ENCODE peak calls at places on chromosomes 7 and 10, in seven cellular contexts. M is choroid plexus epithelial cell, J is lower leg skin, P is fibroblast of lung, X is upper lobe of left lung, R is astrocyte of the spinal cord, U is foreskin fibroblast. F is an unnamed sample.

GRCh38 chr7:124411796-124412195 is 353.8 kb downstream of the GPR37 start:
- DNase-seq in M (no peak), X (no peak), U (no peak), P (no peak), R (no peak), J (no peak), F (no peak)

GRCh38 chr10:73780966-73781365 is 882 bp upstream of the CHCHD1 start:
- DNase-seq in U (no peak), J (no peak), M (no peak), X (no peak), R (no peak), P (no peak), F (no peak)

GRCh38 chr7:77651544-77652162 is 44.6 kb upstream of the RSBN1L start:
- DNase-seq in M (peak), J (no peak), X (no peak), U (peak), P (peak), R (peak), F (no peak)

GRCh38 chr10:132283604-132284382 is 24.0 kb downstream of the STK32C start:
- DNase-seq in X (no peak), J (no peak), U (no peak), P (no peak), M (no peak), R (no peak), F (no peak)

GRCh38 chr10:35334297-35334696 is 2.0 kb upstream of the CCNY start:
- DNase-seq in M (no peak), U (no peak), X (no peak), J (no peak), P (no peak), R (no peak), F (no peak)

GRCh38 chr7:75667938-75668337 is 70.8 kb downstream of the HIP1 start:
- DNase-seq in J (no peak), M (no peak), R (no peak), P (no peak), U (no peak), X (no peak), F (no peak)

GRCh38 chr7:116873619-116874018 is 11.2 kb downstream of the CAPZA2 start:
- DNase-seq in X (no peak), R (no peak), U (no peak), P (no peak), J (no peak), M (no peak), F (no peak)

GRCh38 chr7:75611557-75612178 is 119.5 kb downstream of the SPDYE5 start:
- DNase-seq in P (peak), U (no peak), J (peak), X (peak), M (no peak), R (no peak), F (no peak)

GRCh38 chr7:27210441-27211083 is 10.7 kb upstream of the HOXA13 start:
- DNase-seq in M (peak), R (no peak), P (peak), X (peak), U (no peak), J (no peak), F (no peak)

GRCh38 chr7:94654764-94655561 is 970 bp downstream of the SGCE start:
- DNase-seq in M (peak), U (peak), R (peak), P (peak), J (no peak), X (no peak), F (no peak)

GRCh38 chr10:109780997-109781396 is 142.3 kb downstream of the XPNPEP1 start:
- DNase-seq in M (no peak), X (no peak), U (no peak), R (no peak), J (no peak), P (no peak), F (no peak)

GRCh38 chr10:132533571-132534260 is 3.9 kb upstream of the INPP5A start:
- DNase-seq in U (no peak), P (no peak), M (no peak), X (peak), R (no peak), J (no peak), F (no peak)

GRCh38 chr10:122446668-122447410 is 7.6 kb upstream of the ARMS2 start:
- DNase-seq in X (no peak), R (peak), U (no peak), P (peak), J (no peak), M (peak), F (no peak)

GRCh38 chr10:11454958-11455566 is 156.4 kb downstream of the USP6NL start:
- DNase-seq in P (no peak), R (no peak), J (no peak), U (no peak), M (no peak), X (no peak), F (no peak)
- TF ChIP-seq CTCF in P (no peak), R (peak), J (no peak), U (no peak), M (peak), X (no peak), F (peak)

DNA sequence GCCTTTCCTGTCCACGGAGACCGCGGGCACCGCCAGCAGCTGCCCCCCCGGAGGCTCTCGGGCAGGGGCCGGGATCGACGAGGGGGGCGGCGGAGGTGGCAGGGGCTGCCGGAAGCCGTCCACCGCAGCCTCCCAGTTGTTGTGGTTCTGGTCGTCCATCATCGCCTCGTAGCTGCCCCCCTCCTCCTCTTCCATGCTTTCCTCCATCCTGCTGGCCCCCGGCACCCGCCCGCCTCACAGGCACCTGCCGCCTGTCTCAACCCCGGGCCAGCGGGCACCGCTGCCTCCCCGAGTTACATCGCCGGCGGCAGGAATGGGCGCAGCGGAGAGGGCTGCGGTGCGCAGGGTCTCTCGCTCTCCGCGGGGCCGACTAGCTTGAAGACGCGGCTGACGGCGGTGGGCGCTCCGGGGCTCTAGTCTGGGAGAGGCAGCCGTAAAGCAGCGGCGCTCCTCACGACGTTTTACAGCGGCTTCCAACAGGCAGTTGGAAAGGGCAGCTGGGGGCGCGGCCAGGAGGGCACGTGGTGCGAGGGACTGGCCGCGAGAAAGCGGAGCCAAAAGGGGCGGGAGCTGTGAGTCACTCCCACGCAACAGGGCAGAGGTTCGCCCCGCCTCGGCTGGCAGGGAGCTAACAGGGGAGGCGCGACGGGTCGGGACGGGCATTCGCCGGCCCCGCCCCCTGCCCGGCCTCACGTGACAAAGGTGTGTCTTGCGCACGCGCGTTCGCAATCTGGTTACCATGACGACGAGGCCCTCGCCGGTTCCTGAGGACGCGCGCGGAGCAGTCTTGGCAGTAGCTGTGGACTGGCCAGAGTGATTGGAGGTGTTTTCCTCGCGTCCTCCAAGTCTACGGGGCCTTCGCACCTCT is at the start of gene CACUL1:
- DNase-seq in R (peak), U (peak), P (peak), J (peak), M (peak), X (peak), F (peak)
- TF ChIP-seq CTCF in R (no peak), U (no peak), P (no peak), J (no peak), M (no peak), X (no peak), F (no peak)

GRCh38 chr10:89217057-89217990 is 10.2 kb upstream of the CH25H start:
- DNase-seq in M (peak), U (peak), X (no peak), P (peak), J (peak), R (peak), F (no peak)
- TF ChIP-seq CTCF in M (peak), U (peak), X (peak), P (peak), J (no peak), R (peak), F (peak)

DNA sequence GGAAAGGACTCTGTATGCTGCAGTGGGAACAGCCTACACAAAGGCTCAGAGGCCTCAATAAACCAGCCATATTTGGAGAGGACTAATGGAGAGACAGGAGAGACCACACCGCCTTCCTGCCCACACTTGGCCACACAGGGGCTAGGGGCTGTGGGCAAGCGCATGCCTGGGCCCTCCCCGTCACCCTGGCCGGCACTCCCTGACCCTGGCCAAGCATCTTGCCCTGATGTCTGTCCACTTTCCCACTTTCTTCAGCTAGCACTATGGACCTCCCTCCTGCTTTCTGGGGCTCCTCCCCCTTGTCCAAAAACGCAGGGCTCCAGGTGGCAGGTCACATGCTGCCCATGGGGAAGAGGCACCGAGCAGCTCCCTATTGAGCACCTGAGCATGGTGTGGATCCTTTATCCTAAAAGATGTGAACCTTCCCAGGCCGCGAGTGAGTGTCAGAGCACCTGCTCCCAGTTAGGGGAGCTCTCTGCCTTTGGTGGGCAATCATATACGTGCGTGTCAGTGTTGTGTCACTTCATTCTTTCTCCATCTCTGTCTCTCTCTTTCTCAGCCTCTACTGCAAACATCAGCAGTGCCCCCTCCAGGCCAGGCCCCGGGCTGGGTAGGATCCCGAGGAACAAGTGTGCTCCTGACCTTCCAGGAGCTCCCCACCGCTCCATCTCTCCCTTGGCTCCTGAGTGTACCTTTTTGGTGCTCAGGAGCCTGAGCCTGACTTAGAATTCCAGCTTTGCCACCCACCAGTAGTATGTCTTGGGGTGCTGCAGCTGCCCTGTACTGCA is 74.0 kb downstream of the ZMIZ1 start:
- DNase-seq in U (no peak), R (no peak), P (no peak), M (no peak), X (no peak), J (no peak), F (no peak)
- TF ChIP-seq CTCF in U (no peak), R (peak), P (no peak), M (peak), X (no peak), J (no peak), F (no peak)

DNA sequence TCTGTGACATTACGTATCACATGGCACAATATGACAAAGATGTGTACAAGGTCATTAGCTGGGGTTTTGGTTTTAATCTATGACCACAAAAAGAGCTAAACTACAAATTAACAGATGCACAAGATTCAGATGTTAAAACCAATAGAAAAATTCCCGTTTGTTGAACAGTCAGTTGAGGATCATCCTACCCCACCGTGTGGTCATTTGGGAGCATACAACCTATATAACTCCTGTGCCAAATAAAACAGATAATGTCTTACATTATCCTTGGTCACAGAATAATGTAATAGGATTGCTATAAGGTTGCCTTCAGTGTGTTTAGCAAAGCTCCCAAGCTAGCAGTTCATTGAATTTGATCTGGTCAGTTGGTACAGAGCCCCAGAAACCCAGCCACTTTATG is 28.2 kb downstream of the ASNS start:
- DNase-seq in M (peak), R (no peak), U (no peak), X (no peak), J (no peak), P (no peak), F (no peak)
- TF ChIP-seq CTCF in M (peak), R (no peak), U (peak), X (no peak), J (no peak), P (no peak), F (peak)

GRCh38 chr10:81116201-81116600 is 578.5 kb downstream of the SH2D4B start:
- DNase-seq in X (no peak), P (no peak), J (no peak), R (no peak), M (no peak), U (no peak), F (no peak)

GRCh38 chr10:81116990-81117389 is 579.3 kb downstream of the SH2D4B start:
- DNase-seq in R (no peak), P (no peak), J (no peak), M (no peak), X (no peak), U (no peak), F (no peak)
- TF ChIP-seq CTCF in R (no peak), P (no peak), J (no peak), M (no peak), X (no peak), U (no peak), F (no peak)

DNA sequence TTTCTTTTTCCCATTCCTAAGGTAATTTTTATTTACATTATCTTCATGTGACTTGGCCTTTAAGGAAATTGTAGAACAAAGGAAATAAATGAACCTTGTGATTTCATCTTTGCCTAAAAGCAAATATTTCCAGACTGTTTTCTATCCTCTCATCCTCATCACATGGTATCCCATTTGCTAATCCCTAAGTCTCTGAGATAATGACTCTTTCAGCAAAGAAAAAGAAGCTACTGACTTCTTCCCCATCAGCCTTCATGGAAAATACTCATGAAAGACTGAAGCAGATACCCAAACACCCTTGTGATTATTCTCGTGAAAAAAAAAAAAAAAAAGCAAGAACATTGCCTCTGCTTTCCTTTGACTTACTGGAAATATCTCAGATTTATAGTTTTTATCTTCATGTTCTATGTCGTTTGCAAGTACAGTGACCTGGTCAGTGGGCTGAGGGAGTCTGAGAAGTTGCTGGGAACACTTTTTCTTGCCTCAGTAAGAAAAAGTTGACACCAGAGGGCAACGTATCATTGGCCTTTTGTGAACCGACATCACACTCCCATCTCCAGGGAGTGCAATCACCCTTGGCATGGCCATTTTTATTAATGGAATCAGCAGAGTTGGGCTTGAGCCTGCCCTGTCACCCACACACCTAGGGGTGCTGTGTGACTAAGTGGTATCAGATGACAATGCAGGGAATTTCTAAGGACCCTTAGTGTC is 246.0 kb upstream of the KMT2E start:
- DNase-seq in X (no peak), J (no peak), U (no peak), P (no peak), M (no peak), R (no peak), F (no peak)
- TF ChIP-seq CTCF in X (no peak), J (no peak), U (no peak), P (no peak), M (no peak), R (no peak), F (no peak)

GRCh38 chr7:140389445-140389844 is 8.9 kb downstream of the SLC37A3 start:
- DNase-seq in R (no peak), P (no peak), U (no peak), X (no peak), J (no peak), M (no peak), F (no peak)
- TF ChIP-seq CTCF in R (no peak), P (no peak), U (no peak), X (no peak), J (no peak), M (no peak), F (no peak)

DNA sequence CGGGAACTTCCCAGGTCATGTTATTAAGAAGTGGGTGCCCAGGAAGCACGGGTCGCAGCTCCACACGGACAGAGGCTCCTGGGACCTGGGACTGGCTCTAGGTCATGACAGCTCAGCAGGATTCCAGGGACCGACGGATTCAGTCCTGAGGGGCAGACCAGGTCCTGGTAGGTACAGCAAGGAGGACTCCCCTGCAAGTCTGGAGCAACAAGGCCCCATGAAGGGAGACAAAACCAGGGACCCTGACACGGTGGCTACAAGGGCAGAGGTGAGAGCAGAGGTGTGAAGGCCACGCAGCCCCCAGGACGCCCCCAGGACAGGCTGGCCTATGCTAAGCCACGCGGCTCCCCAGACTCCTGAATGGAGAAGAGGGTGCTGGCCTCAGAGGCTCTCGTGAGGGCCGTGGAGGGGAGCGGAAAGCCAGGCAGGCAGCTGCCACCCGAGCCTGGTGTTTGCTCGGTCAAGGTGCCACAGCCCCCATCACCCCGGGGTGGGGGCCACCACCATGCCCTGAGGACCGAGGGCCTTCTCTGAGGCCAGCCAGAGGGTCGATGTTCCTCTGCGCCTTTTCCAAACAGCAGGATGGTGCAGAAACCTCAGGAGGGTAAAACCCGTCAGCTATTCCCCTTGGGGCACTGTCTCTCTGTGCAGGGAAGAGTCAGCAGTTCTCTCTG is 348.9 kb downstream of the PTPRN2 start:
- DNase-seq in R (no peak), P (no peak), J (no peak), X (peak), U (no peak), M (no peak), F (no peak)
- TF ChIP-seq CTCF in R (no peak), P (no peak), J (no peak), X (no peak), U (no peak), M (no peak), F (no peak)

GRCh38 chr7:144127714-144128334 is 4.8 kb downstream of the OR2A14 start:
- DNase-seq in U (peak), X (no peak), P (peak), R (peak), J (peak), M (peak), F (peak)
- TF ChIP-seq CTCF in U (peak), X (peak), P (peak), R (peak), J (no peak), M (peak), F (peak)

F was measured in type B pancreatic cell.